ENCODE peak calls at places on chromosomes 3 and 15, in five cellular contexts. E is stomach, A is esophagus squamous epithelium, K is SK-N-SH, D is GM12878. U is an unnamed sample. For H3K9me3, the result is how much of the 10 kb centered on the place peaks cover.

GRCh38 chr3:189529468-189529867 is 101.7 kb upstream of the TP63 start:
- DNase-seq in A (no peak), D (no peak), K (no peak), E (no peak), U (no peak)

GRCh38 chr3:140288575-140288974 is 353.6 kb downstream of the CLSTN2 start:
- DNase-seq in A (no peak), E (no peak), D (no peak), K (no peak), U (peak)

GRCh38 chr3:84925571-84925970 is 33.2 kb upstream of the CADM2 start:
- DNase-seq in D (no peak), K (no peak), A (no peak), E (no peak), U (no peak)

GRCh38 chr3:197782230-197782629 is 8.8 kb upstream of the LRCH3 start:
- DNase-seq in E (no peak), A (no peak), K (no peak), D (peak), U (no peak)

GRCh38 chr3:41131224-41131623 is 68.1 kb upstream of the CTNNB1 start:
- DNase-seq in A (no peak), D (no peak), E (no peak), K (no peak), U (no peak)

GRCh38 chr3:72329354-72329753 is 518.9 kb downstream of the SHQ1 start:
- DNase-seq in K (peak), D (no peak), A (no peak), E (no peak), U (no peak)

GRCh38 chr15:84795186-84795585 is 22.0 kb upstream of the ALPK3 start:
- DNase-seq in E (no peak), D (no peak), A (no peak), K (no peak), U (no peak)

GRCh38 chr15:33086500-33087141 is 107.9 kb downstream of the FMN1 start:
- DNase-seq in K (peak), D (peak), A (no peak), E (no peak), U (peak)

GRCh38 chr3:122609798-122610559 is 32.5 kb downstream of the PARP15 start:
- DNase-seq in A (no peak), K (no peak), E (no peak), D (peak), U (peak)

GRCh38 chr3:72171461-72171860 is 386.5 kb upstream of the PROK2 start:
- DNase-seq in A (no peak), E (no peak), K (no peak), D (no peak), U (no peak)

GRCh38 chr3:161420746-161421145 is 49.4 kb upstream of the SPTSSB start:
- DNase-seq in D (no peak), K (no peak), A (no peak), E (peak), U (no peak)

GRCh38 chr3:190064112-190064511 is 56.6 kb downstream of the P3H2 start:
- DNase-seq in K (no peak), E (peak), D (no peak), A (no peak), U (peak)

GRCh38 chr3:50630916-50631315 is 14.0 kb downstream of the MAPKAPK3 start:
- DNase-seq in E (no peak), A (no peak), K (no peak), D (no peak), U (no peak)

GRCh38 chr3:129277829-129278271 is 820 bp upstream of the HMCES start:
- DNase-seq in D (no peak), K (peak), A (no peak), E (no peak), U (peak)

GRCh38 chr3:155386306-155386705 is 92.8 kb upstream of the STRIT1 start:
- DNase-seq in K (no peak), A (no peak), D (no peak), E (no peak), U (no peak)

GRCh38 chr3:102741105-102741504 is 306.3 kb downstream of the ZPLD1 start:
- DNase-seq in A (no peak), E (no peak), D (no peak), K (no peak), U (peak)

GRCh38 chr15:92123848-92124631 is 269.6 kb upstream of the ST8SIA2 start:
- DNase-seq in A (no peak), D (no peak), K (no peak), E (no peak), U (no peak)

GRCh38 chr15:92163641-92164040 is 230.0 kb upstream of the ST8SIA2 start:
- DNase-seq in D (no peak), K (no peak), A (no peak), E (no peak), U (no peak)

GRCh38 chr3:54756330-54756731 is 171.5 kb downstream of the LRTM1 start:
- DNase-seq in A (no peak), E (no peak), D (no peak), K (no peak), U (no peak)

GRCh38 chr3:197354195-197355059 is 56.0 kb upstream of the DLG1 start:
- DNase-seq in A (no peak), K (peak), E (peak), D (peak), U (peak)

GRCh38 chr3:16362781-16363180 is 97.8 kb downstream of the OXNAD1 start:
- DNase-seq in A (no peak), K (no peak), E (no peak), D (no peak), U (no peak)

GRCh38 chr3:168870892-168871291 is 775.2 kb upstream of the GOLIM4 start:
- DNase-seq in A (no peak), E (no peak), K (no peak), D (no peak), U (no peak)

GRCh38 chr3:32278714-32279113 is 40.2 kb downstream of the CMTM8 start:
- DNase-seq in A (no peak), D (no peak), K (no peak), E (no peak), U (no peak)

GRCh38 chr15:28901987-28902745 is 16.4 kb downstream of the APBA2 start:
- DNase-seq in D (no peak), K (no peak), E (no peak), A (no peak), U (no peak)

GRCh38 chr15:98904466-98905048 is 103.0 kb downstream of the PGPEP1L start:
- DNase-seq in D (no peak), E (no peak), A (no peak), K (peak), U (peak)

GRCh38 chr15:39199076-39199475 is 381.8 kb upstream of the THBS1 start:
- DNase-seq in E (no peak), A (no peak), D (no peak), K (peak), U (no peak)

GRCh38 chr3:16480861-16481569 is 32.5 kb downstream of the RFTN1 start:
- DNase-seq in K (no peak), E (no peak), A (no peak), D (no peak), U (peak)

GRCh38 chr15:79994651-79995050 is 23.7 kb upstream of the BCL2A1 start:
- DNase-seq in D (no peak), A (no peak), K (no peak), E (no peak), U (no peak)

GRCh38 chr15:53323197-53323596 is 436.3 kb downstream of the WDR72 start:
- DNase-seq in E (no peak), A (no peak), K (no peak), D (no peak), U (no peak)

GRCh38 chr3:45660567-45660901 is 28.7 kb upstream of the SACM1L start:
- DNase-seq in E (no peak), K (no peak), A (no peak), D (no peak), U (no peak)

GRCh38 chr3:13655074-13655913 is 106.4 kb downstream of the FBLN2 start:
- DNase-seq in D (no peak), A (no peak), E (peak), K (peak), U (peak)

GRCh38 chr3:14797731-14798130 is 21.0 kb upstream of the FGD5 start:
- DNase-seq in A (no peak), K (no peak), D (no peak), E (no peak), U (no peak)

GRCh38 chr3:141649871-141650270 is 88.2 kb upstream of the RNF7 start:
- DNase-seq in K (no peak), E (no peak), A (no peak), D (no peak), U (no peak)

GRCh38 chr15:32670624-32671022 is 29.1 kb downstream of the SCG5 start:
- DNase-seq in E (no peak), A (no peak), K (no peak), D (no peak), U (no peak)

GRCh38 chr3:24237971-24238767 is 256.5 kb downstream of the THRB start:
- DNase-seq in E (no peak), A (no peak), D (peak), K (peak), U (peak)

GRCh38 chr3:29152379-29152778 is 128.5 kb upstream of the RBMS3 start:
- DNase-seq in D (no peak), A (no peak), E (no peak), K (peak), U (no peak)

GRCh38 chr3:31102196-31102879 is 207.9 kb upstream of the GADL1 start:
- DNase-seq in A (no peak), K (no peak), E (no peak), D (no peak), U (no peak)

GRCh38 chr3:52561028-52561749 is 24.8 kb downstream of the UQCC5 start:
- DNase-seq in D (no peak), K (no peak), E (no peak), A (no peak), U (no peak)

GRCh38 chr15:57503911-57504598 is 87.6 kb upstream of the MYZAP start:
- DNase-seq in E (no peak), D (no peak), A (no peak), K (peak), U (no peak)

GRCh38 chr3:38549082-38549481 is 52.9 kb downstream of the EXOG start:
- DNase-seq in E (no peak), K (no peak), D (no peak), A (no peak), U (no peak)

GRCh38 chr3:38549957-38550840 is 54.1 kb downstream of the EXOG start:
- DNase-seq in K (no peak), A (no peak), E (peak), D (no peak), U (no peak)

GRCh38 chr3:38549486-38549885 is 53.3 kb downstream of the EXOG start:
- DNase-seq in E (peak), A (no peak), K (no peak), D (no peak), U (no peak)

GRCh38 chr3:38545983-38546382 is 49.8 kb downstream of the EXOG start:
- DNase-seq in E (no peak), K (no peak), A (no peak), D (no peak), U (no peak)

DNA sequence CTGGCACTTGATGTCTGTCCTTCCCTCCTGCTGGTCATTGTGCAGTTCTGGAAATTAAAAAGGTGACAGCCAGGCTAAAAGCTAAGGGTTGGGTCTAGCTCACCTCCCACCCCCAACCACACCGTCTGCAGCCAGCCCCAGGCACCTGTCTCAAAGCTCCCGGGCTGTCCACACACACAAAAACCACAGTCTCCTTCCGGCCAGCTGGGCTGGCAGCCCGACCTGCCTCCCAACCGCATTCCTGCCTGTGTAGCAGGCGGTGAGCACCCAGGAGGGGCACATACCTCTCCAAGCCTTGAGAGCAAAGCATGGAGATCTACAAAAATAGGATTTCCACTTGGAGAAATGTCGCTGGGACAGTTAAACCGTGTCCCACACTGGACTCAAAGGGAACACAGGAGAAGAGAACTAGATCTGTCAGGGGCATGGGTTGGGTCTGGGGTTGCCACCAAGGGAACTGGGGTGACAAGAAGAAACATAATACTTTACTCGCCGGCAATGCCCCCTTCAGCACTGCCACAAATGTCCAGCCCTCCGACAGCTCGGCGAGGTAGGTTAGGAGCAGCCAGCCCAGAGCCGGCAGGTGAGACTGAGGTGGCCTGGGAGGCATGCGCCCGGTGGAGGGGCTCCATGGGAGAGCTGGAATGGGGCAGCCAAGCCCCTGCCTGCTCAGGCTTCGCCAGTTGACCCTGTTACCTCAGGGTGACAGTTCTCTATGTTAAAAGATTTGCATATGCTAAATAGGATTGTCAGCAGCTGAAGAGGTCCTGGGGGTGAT is 52.2 kb downstream of the EXOG start:
- DNase-seq in D (no peak), K (no peak), A (no peak), E (no peak), U (no peak)
- H3K4me3 ChIP-seq in D (no peak), K (no peak), A (no peak), E (no peak), U (no peak)

GRCh38 chr3:149490260-149490971 is 15.9 kb downstream of the TM4SF4 start:
- DNase-seq in D (no peak), E (no peak), K (no peak), A (no peak), U (no peak)
- H3K9me3 ChIP-seq in D (under half), E (under half), K (under half), A (under half), U (under half)

GRCh38 chr15:23075927-23076326 is 36.6 kb upstream of the TUBGCP5 start:
- DNase-seq in E (no peak), K (no peak), A (no peak), D (no peak), U (no peak)
- TF ChIP-seq CTCF in E (no peak), K (no peak), A (no peak), D (no peak), U (no peak)

DNA sequence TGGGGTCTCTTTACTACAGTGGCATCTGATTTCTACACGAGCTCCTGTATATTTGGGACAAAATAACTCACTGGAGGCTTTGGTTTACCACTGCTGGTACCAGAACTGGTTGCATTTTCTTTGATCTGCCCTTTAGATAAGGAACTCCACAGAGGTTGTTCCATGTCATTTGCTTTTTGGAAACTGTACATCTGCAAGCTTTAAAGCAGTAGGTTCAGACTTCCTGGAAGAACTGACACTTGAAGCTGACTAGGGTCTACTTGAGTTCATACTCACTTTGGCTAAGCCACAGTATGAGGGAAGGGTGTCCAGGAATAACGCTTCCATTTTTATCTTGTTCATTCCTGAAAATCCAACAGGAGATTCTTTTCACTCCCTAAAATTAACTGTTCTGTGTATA is 86.4 kb downstream of the WWTR1 start:
- DNase-seq in E (no peak), D (no peak), A (no peak), K (no peak), U (no peak)
- H3K4me3 ChIP-seq in E (no peak), D (no peak), A (no peak), K (no peak), U (no peak)

GRCh38 chr15:20355256-20355868 is 186.2 kb downstream of the GOLGA6L6 start:
- DNase-seq in A (no peak), D (no peak), E (no peak), K (no peak), U (no peak)
- H3K9me3 ChIP-seq in A (under half), D (under half), E (under half), K (under half), U (half or more)